ENCODE peak calls at places on chromosomes 11 and 22, in four cellular contexts. N, S, U and D are unnamed samples.

GRCh38 chr22:20761536-20761935 is 12.4 kb upstream of the SERPIND1 start:
- DNase-seq in N (no peak), S (no peak), U (no peak), D (no peak)

GRCh38 chr11:61820174-61820573 is 3.4 kb upstream of the FADS1 start:
- DNase-seq in N (no peak), S (no peak), U (peak), D (no peak)

GRCh38 chr11:22491826-22492225 is 133.8 kb downstream of the FANCF start:
- DNase-seq in N (no peak), S (peak), U (no peak), D (no peak)

GRCh38 chr11:13215157-13215556 is 62.4 kb upstream of the BMAL1 start:
- DNase-seq in N (no peak), S (no peak), U (no peak), D (peak)

GRCh38 chr11:68044145-68044813 is 5.5 kb downstream of the TCIRG1 start:
- DNase-seq in N (no peak), S (peak), U (no peak), D (no peak)

GRCh38 chr22:38783095-38783710 is 10.7 kb downstream of the DNAL4 start:
- DNase-seq in N (no peak), S (no peak), U (no peak), D (no peak)

GRCh38 chr22:47125603-47126002 is 363.2 kb downstream of the TBC1D22A start:
- DNase-seq in N (no peak), S (no peak), U (no peak), D (peak)

GRCh38 chr11:109885006-109885405 is 208.2 kb upstream of the ZC3H12C start:
- DNase-seq in N (no peak), S (no peak), U (no peak), D (no peak)

GRCh38 chr11:130415719-130416536 is 12.5 kb downstream of the ADAMTS8 start:
- DNase-seq in N (no peak), S (no peak), U (no peak), D (no peak)

GRCh38 chr11:20511982-20512381 is 87.4 kb upstream of the SLC6A5 start:
- DNase-seq in N (no peak), S (no peak), U (no peak), D (no peak)

GRCh38 chr11:126308271-126308671 is 4.4 kb downstream of the DCPS start:
- DNase-seq in N (no peak), S (no peak), U (no peak), D (no peak)

GRCh38 chr11:19018901-19019300 is 41.6 kb downstream of the MRGPRX2 start:
- DNase-seq in N (no peak), S (no peak), U (peak), D (no peak)

GRCh38 chr11:101444851-101445250 is 139.0 kb downstream of the TRPC6 start:
- DNase-seq in N (no peak), S (no peak), U (no peak), D (no peak)

GRCh38 chr11:101442936-101443521 is 140.8 kb downstream of the TRPC6 start:
- DNase-seq in N (no peak), S (no peak), U (no peak), D (no peak)

GRCh38 chr11:101441747-101442146 is 142.1 kb downstream of the TRPC6 start:
- DNase-seq in N (no peak), S (no peak), U (no peak), D (no peak)

GRCh38 chr11:101444164-101444563 is 139.6 kb downstream of the TRPC6 start:
- DNase-seq in N (no peak), S (no peak), U (no peak), D (no peak)

DNA sequence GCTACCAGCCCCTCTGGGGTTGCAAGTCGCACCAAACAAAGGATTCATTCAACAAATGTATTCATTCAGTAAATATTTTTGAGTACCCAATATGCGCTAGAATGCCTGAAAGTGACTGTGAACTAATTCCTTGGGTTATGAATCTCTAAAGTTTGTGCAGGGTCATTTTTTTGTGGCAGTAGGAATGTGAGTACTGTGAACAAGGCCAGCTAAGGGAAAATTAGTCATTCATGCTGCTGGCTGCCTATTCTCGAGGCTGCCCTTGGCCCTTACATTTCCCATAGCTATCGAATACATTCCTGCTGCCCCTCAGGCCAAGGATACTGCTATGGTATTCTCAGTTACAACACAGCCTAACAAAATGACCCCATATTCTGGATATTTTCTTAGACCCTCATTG is 141.6 kb downstream of the TRPC6 start:
- DNase-seq in N (no peak), S (no peak), U (no peak), D (no peak)
- TF ChIP-seq MAX in N (no peak), S (no peak), U (no peak), D (no peak)

GRCh38 chr11:27218498-27219038 is 144.4 kb downstream of the CCDC34 start:
- DNase-seq in N (no peak), S (no peak), U (no peak), D (no peak)
- H2AFZ ChIP-seq in N (no peak), S (peak), U (no peak), D (no peak)

GRCh38 chr11:96301818-96302217 is 41.2 kb downstream of the MAML2 start:
- DNase-seq in N (no peak), S (no peak), U (no peak), D (no peak)

GRCh38 chr11:96303980-96304379 is 39.0 kb downstream of the MAML2 start:
- DNase-seq in N (no peak), S (no peak), U (no peak), D (no peak)

GRCh38 chr11:96299155-96299883 is 43.7 kb downstream of the MAML2 start:
- DNase-seq in N (no peak), S (no peak), U (no peak), D (no peak)

GRCh38 chr11:96306600-96306932 is 36.4 kb downstream of the MAML2 start:
- DNase-seq in N (no peak), S (no peak), U (no peak), D (peak)

GRCh38 chr11:96303067-96303466 is 39.9 kb downstream of the MAML2 start:
- DNase-seq in N (no peak), S (no peak), U (no peak), D (no peak)
- TF ChIP-seq MAX in N (no peak), S (no peak), U (no peak), D (peak)

DNA sequence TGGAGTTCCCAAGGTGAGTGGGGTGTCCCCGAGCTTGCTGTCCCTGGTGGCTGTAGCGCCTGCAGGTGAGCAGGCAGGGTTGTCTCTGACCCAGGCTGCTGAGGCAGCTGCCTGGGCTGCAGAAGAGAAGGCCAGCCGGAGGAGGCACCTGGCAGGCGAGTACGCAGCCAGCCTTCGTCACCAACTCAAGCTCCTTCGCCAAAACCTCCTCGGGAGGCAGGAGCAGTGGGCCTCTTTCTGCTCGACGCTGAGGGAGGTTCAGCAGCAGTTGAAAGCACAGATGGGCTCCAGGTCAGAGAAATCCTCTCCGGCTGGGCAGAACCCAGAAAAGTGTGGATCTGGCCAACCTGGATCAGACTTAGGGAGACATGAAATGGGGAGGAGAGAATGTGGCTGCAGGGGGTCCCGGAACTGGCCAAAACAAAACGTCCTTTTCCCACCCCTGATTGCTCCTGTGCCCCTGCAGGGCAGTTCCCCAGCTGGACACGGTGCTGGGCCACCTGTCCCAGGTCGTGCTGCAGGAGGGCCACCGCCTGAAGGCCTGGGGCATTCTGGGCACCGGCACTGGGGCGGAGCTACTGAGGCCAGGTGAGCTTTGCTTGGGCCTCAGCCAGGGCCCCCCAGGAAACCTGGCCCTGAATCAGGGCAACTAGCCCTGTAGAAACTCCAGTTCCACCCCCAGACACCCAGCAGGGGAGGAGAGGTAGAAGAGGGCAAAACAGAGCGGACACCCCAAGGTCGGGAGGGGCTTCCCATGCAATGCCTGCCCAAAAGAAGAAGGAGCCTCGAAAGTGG is 56.7 kb downstream of the BTG4 start:
- DNase-seq in N (no peak), S (peak), U (no peak), D (no peak)
- H2AFZ ChIP-seq in N (peak), S (peak), U (no peak), D (peak)

GRCh38 chr22:30877662-30878515 is 90.7 kb downstream of the MORC2 start:
- DNase-seq in N (no peak), S (peak), U (no peak), D (no peak)

GRCh38 chr22:30878516-30879365 is 89.8 kb downstream of the MORC2 start:
- DNase-seq in N (no peak), S (peak), U (peak), D (no peak)

GRCh38 chr22:30876221-30876751 is 92.3 kb downstream of the MORC2 start:
- DNase-seq in N (no peak), S (peak), U (no peak), D (no peak)

GRCh38 chr22:30875481-30876215 is 92.9 kb downstream of the MORC2 start:
- DNase-seq in N (no peak), S (peak), U (no peak), D (no peak)

DNA sequence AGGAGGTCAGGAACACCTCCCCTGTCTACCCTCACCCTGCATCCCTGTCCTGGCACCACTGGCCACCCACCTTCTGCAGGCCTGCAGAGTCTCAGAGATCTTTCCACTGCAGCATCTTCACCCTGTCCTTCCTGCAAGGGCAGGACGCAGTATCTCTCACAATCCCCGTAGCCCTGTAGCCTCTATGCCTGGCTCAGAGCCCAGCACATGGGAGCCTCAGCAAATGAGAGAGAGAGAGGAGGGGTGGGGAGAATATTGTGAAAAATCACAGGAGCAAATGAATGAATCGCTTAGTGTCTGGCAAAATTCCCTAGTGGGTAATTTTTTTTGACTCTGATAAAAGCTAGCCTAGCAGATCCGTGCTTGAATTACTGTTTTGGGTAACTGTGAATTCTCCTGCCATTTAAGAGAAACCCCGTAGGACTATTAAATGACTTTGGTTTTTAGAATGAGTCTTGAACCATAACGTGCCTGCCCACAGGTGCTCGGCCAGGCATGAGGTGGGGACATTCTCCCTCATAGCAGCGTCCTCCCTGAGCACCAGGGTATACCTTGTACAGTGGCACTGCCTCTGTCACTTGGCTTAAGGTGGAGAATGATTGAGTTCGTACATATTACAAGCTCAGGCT is 91.5 kb downstream of the MORC2 start:
- DNase-seq in N (no peak), S (peak), U (no peak), D (no peak)
- TF ChIP-seq MAX in N (no peak), S (no peak), U (no peak), D (no peak)

GRCh38 chr11:69217276-69218105 is 61.8 kb downstream of the SMIM38 start:
- DNase-seq in N (no peak), S (peak), U (no peak), D (no peak)

GRCh38 chr11:69213964-69214363 is 58.2 kb downstream of the SMIM38 start:
- DNase-seq in N (no peak), S (no peak), U (no peak), D (no peak)

GRCh38 chr11:69215216-69215615 is 59.5 kb downstream of the SMIM38 start:
- DNase-seq in N (no peak), S (no peak), U (no peak), D (no peak)

GRCh38 chr11:69216609-69217008 is 60.9 kb downstream of the SMIM38 start:
- DNase-seq in N (no peak), S (no peak), U (no peak), D (no peak)

DNA sequence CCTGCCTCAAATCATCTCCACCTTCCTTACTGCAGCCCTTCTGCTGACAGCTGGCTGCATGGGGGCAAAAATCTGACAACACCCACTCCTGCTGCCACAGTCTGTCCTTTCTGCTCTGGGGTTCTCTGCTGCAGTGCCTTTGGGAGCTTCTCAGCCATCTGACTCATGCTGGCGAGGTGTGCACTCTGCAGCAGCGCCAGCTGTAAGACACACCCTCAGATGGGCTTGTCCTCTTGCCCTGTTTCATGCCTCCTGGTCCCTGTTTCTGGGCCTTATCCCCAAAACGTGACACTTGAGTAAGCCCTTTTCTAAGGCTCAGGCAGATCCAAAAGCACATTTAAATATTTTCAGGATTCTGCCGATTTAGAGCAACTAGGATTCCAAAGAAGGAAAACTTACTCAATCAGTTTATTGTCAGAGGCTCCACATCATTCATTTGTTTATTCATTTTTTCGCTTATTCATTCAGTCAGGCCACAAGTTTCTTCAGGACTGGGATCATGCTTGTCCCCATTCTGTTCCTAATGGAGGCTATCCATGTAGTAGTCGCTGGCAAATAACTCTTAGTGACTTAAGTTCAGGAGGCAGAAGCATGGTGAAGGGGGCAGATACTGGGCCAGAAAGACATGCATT is 60.2 kb downstream of the SMIM38 start:
- DNase-seq in N (no peak), S (no peak), U (no peak), D (no peak)
- H2AFZ ChIP-seq in N (no peak), S (no peak), U (no peak), D (no peak)

GRCh38 chr11:95289378-95289777 is 58.4 kb upstream of the SESN3 start:
- DNase-seq in N (no peak), S (no peak), U (no peak), D (peak)
- TF ChIP-seq MAX in N (no peak), S (no peak), U (no peak), D (no peak)